ENCODE peak calls at places on chromosomes 11 and 22, in four cellular contexts. One of them, this sample, is unnamed.

GRCh38 chr22:49658902-49659280 is 168.8 kb downstream of the BRD1 start:
- DNase-seq in GM12878: no peak
- DNase-seq in K562: no peak
- DNase-seq in GM12891: no peak
- DNase-seq in this sample: no peak

GRCh38 chr11:45332486-45332934 is 46.4 kb upstream of the SYT13 start:
- DNase-seq in K562: peak; percentile 74
- DNase-seq in GM12878: no peak
- DNase-seq in GM12891: peak; percentile 34
- DNase-seq in this sample: no peak

GRCh38 chr11:96339704-96340554 is 3.1 kb downstream of the MAML2 start:
- DNase-seq in GM12891: no peak
- DNase-seq in GM12878: no peak
- DNase-seq in K562: no peak
- DNase-seq in this sample: no peak

GRCh38 chr11:126978911-126979310 is 21.7 kb downstream of the KIRREL3 start:
- DNase-seq in GM12891: no peak
- DNase-seq in GM12878: no peak
- DNase-seq in K562: no peak
- DNase-seq in this sample: no peak

GRCh38 chr11:69372589-69373250 is 78.8 kb downstream of the MYEOV start:
- DNase-seq in K562: no peak
- DNase-seq in GM12891: no peak
- DNase-seq in GM12878: no peak
- DNase-seq in this sample: no peak

GRCh38 chr11:91932151-91932821 is 292.3 kb upstream of the FAT3 start:
- DNase-seq in K562: no peak
- DNase-seq in GM12878: no peak
- DNase-seq in GM12891: no peak
- DNase-seq in this sample: no peak

GRCh38 chr11:25435197-25435596 is 896.7 kb upstream of the ANO3 start:
- DNase-seq in GM12878: no peak
- DNase-seq in K562: no peak
- DNase-seq in GM12891: no peak
- DNase-seq in this sample: no peak

GRCh38 chr11:196786-197731 is 4.2 kb downstream of the SCGB1C1 start:
- DNase-seq in K562: no peak
- DNase-seq in GM12891: no peak
- DNase-seq in GM12878: no peak
- DNase-seq in this sample: peak; percentile 0

GRCh38 chr11:68043349-68044144 is 4.7 kb downstream of the TCIRG1 start:
- DNase-seq in K562: peak; percentile 97
- DNase-seq in GM12878: no peak
- DNase-seq in GM12891: no peak
- DNase-seq in this sample: peak; percentile 88

GRCh38 chr11:117345039-117345438 is 17.4 kb downstream of the CEP164 start:
- DNase-seq in GM12891: no peak
- DNase-seq in GM12878: no peak
- DNase-seq in K562: no peak
- DNase-seq in this sample: no peak

GRCh38 chr11:17528181-17528691 is 16.0 kb downstream of the USH1C start:
- DNase-seq in K562: peak; percentile 88
- DNase-seq in GM12891: peak; percentile 80
- DNase-seq in GM12878: no peak
- DNase-seq in this sample: peak; percentile 64

GRCh38 chr22:44410396-44411056 is 87.5 kb downstream of the RTL6 start:
- DNase-seq in GM12878: no peak
- DNase-seq in GM12891: no peak
- DNase-seq in K562: no peak
- DNase-seq in this sample: no peak

GRCh38 chr22:42621505-42622002 is 6.9 kb upstream of the POLDIP3 start:
- DNase-seq in GM12891: peak; percentile 88
- DNase-seq in GM12878: no peak
- DNase-seq in K562: peak; percentile 80
- DNase-seq in this sample: peak; percentile 52

GRCh38 chr22:18024276-18024939 is at the start of gene MICAL3:
- DNase-seq in GM12891: peak; percentile 82
- DNase-seq in K562: peak; percentile 85
- DNase-seq in GM12878: no peak
- DNase-seq in this sample: peak; percentile 18

GRCh38 chr22:19817561-19818263 is 37.0 kb downstream of the GNB1L start:
- DNase-seq in K562: no peak
- DNase-seq in GM12891: peak; percentile 10
- DNase-seq in GM12878: no peak
- DNase-seq in this sample: no peak

GRCh38 chr11:70808686-70809375 is 410.5 kb downstream of the CTTN start:
- DNase-seq in GM12891: no peak
- DNase-seq in GM12878: no peak
- DNase-seq in K562: no peak
- DNase-seq in this sample: no peak

GRCh38 chr11:116930177-116930576 is 92.8 kb upstream of the APOA1 start:
- DNase-seq in K562: no peak
- DNase-seq in GM12878: no peak
- DNase-seq in GM12891: no peak
- DNase-seq in this sample: no peak

GRCh38 chr11:60265373-60266214 is 14.9 kb upstream of the MS4A4A start:
- DNase-seq in GM12878: peak; percentile 44
- DNase-seq in GM12891: no peak
- DNase-seq in K562: peak; percentile 62
- DNase-seq in this sample: peak; percentile 31

GRCh38 chr11:8091671-8092070 is 10.7 kb downstream of the TUB start:
- DNase-seq in K562: no peak
- DNase-seq in GM12878: no peak
- DNase-seq in GM12891: no peak
- DNase-seq in this sample: no peak

GRCh38 chr11:118625036-118625690 is 17.7 kb downstream of the PHLDB1 start:
- DNase-seq in GM12878: no peak
- DNase-seq in K562: no peak
- DNase-seq in GM12891: no peak
- DNase-seq in this sample: no peak

GRCh38 chr11:13889566-13890214 is 72.8 kb upstream of the SPON1 start:
- DNase-seq in K562: no peak
- DNase-seq in GM12891: no peak
- DNase-seq in GM12878: no peak
- DNase-seq in this sample: no peak

GRCh38 chr11:8289426-8290047 is 25.9 kb upstream of the LMO1 start:
- DNase-seq in GM12878: no peak
- DNase-seq in GM12891: no peak
- DNase-seq in K562: no peak
- DNase-seq in this sample: no peak

GRCh38 chr11:115497303-115497702 is 6.9 kb downstream of the CADM1 start:
- DNase-seq in GM12878: peak; percentile 38
- DNase-seq in K562: no peak
- DNase-seq in GM12891: no peak
- DNase-seq in this sample: no peak

GRCh38 chr22:38750104-38750503 is 5.7 kb downstream of the SUN2 start:
- DNase-seq in GM12878: no peak
- DNase-seq in K562: no peak
- DNase-seq in GM12891: no peak
- DNase-seq in this sample: no peak

GRCh38 chr22:44108806-44109385 is 71.8 kb upstream of the PARVG start:
- DNase-seq in GM12891: no peak
- DNase-seq in K562: no peak
- DNase-seq in GM12878: no peak
- DNase-seq in this sample: no peak

GRCh38 chr22:17095538-17095937 is 10.7 kb downstream of the IL17RA start:
- DNase-seq in GM12891: no peak
- DNase-seq in K562: no peak
- DNase-seq in GM12878: no peak
- DNase-seq in this sample: no peak

GRCh38 chr22:49738006-49738405 is 89.7 kb downstream of the BRD1 start:
- DNase-seq in K562: no peak
- DNase-seq in GM12891: no peak
- DNase-seq in GM12878: no peak
- DNase-seq in this sample: no peak

GRCh38 chr22:49540571-49541450 is 286.9 kb downstream of the BRD1 start:
- DNase-seq in GM12891: no peak
- DNase-seq in K562: no peak
- DNase-seq in GM12878: no peak
- DNase-seq in this sample: no peak

GRCh38 chr11:70082829-70083228 is 4.7 kb downstream of the ANO1 start:
- DNase-seq in GM12878: no peak
- DNase-seq in K562: peak; percentile 41
- DNase-seq in GM12891: no peak
- DNase-seq in this sample: no peak

GRCh38 chr11:112613051-112613972 is 347.9 kb upstream of the NCAM1 start:
- DNase-seq in GM12878: no peak
- DNase-seq in K562: no peak
- DNase-seq in GM12891: no peak
- DNase-seq in this sample: no peak
- TF ChIP-seq SPI1 in GM12878: no peak
- TF ChIP-seq SPI1 in K562: no peak
- TF ChIP-seq SPI1 in GM12891: no peak
- TF ChIP-seq SPI1 in this sample: no peak

DNA sequence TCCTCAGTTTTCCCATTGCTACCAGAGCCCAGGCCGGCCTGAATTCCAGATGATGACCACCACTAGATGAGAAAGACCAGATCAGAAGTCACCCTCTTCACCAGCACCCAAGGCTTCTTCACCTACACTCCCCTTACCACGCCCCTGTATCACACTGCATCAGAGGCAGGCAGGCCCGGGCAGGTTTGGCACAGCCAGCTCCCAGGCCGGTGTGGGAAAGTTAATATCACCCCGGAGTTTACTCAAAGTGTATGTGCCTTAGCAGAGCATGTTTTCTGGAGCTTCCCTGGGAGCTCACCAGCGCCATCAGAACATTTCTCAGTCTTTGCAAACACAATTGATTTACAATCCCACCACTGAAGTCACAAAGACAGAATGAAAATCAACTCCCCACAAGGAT is 47.5 kb upstream of the POU2AF1 start:
- DNase-seq in GM12878: no peak
- DNase-seq in GM12891: no peak
- DNase-seq in K562: no peak
- DNase-seq in this sample: no peak
- TF ChIP-seq SPI1 in GM12878: no peak
- TF ChIP-seq SPI1 in GM12891: no peak
- TF ChIP-seq SPI1 in K562: no peak
- TF ChIP-seq SPI1 in this sample: no peak

GRCh38 chr11:123674297-123674696 is 19.9 kb upstream of the SCN3B start:
- DNase-seq in GM12878: no peak
- DNase-seq in K562: no peak
- DNase-seq in GM12891: no peak
- DNase-seq in this sample: no peak
- TF ChIP-seq SPI1 in GM12878: no peak
- TF ChIP-seq SPI1 in K562: peak; percentile 28
- TF ChIP-seq SPI1 in GM12891: no peak
- TF ChIP-seq SPI1 in this sample: no peak

GRCh38 chr11:79174045-79175008 is 266.5 kb downstream of the TENM4 start:
- DNase-seq in GM12891: no peak
- DNase-seq in GM12878: no peak
- DNase-seq in K562: no peak
- DNase-seq in this sample: no peak

GRCh38 chr11:79168530-79169110 is 272.2 kb downstream of the TENM4 start:
- DNase-seq in GM12891: no peak
- DNase-seq in K562: no peak
- DNase-seq in GM12878: no peak
- DNase-seq in this sample: no peak

GRCh38 chr11:79179087-79179486 is 261.7 kb downstream of the TENM4 start:
- DNase-seq in GM12891: no peak
- DNase-seq in K562: no peak
- DNase-seq in GM12878: no peak
- DNase-seq in this sample: no peak

GRCh38 chr11:79170289-79170688 is 270.5 kb downstream of the TENM4 start:
- DNase-seq in GM12878: no peak
- DNase-seq in K562: no peak
- DNase-seq in GM12891: no peak
- DNase-seq in this sample: no peak

GRCh38 chr11:79173615-79174014 is 267.2 kb downstream of the TENM4 start:
- DNase-seq in GM12891: no peak
- DNase-seq in K562: no peak
- DNase-seq in GM12878: no peak
- DNase-seq in this sample: no peak
- TF ChIP-seq SPI1 in GM12891: no peak
- TF ChIP-seq SPI1 in K562: no peak
- TF ChIP-seq SPI1 in GM12878: no peak
- TF ChIP-seq SPI1 in this sample: no peak

DNA sequence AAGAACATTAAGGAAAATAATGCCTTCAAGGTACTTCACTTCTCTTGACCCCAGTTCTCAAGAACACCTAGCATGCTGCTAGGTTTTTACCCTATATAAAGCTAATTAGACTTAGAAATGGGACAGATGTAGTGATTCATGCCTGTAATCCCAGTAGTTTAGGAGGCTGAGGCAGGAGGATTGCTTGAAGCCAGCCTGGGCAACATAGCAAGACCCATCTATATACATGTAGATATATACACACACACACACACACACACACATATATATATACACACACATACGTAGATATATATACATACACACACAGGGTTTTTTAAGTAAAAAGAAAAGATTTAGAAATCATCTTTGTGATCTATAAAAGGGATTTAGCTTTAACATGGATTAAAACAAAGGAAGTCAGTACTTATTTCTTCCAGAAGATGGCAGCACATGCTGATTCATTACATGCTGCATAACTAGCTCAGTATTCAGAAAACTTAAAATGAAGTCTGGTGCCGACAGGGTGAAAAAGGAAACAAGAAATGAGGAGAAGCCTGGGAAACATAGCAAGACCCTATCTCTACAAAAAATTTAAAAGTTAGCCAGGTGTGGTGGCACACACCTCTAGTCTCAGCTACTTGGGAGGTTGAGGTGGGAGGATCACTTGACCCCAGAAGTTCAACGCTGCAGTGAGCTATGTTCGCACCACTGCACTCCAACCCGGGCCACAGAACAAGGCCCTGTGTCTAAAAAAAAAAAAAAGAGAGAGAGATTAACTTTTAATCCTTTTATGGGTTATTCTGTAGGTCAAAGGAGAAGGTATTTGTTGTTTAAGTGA is 28.5 kb upstream of the RBX1 start:
- DNase-seq in K562: peak; percentile 17
- DNase-seq in GM12878: peak; percentile 47
- DNase-seq in GM12891: peak; percentile 14
- DNase-seq in this sample: peak; percentile 23
- TF ChIP-seq SPI1 in K562: no peak
- TF ChIP-seq SPI1 in GM12878: no peak
- TF ChIP-seq SPI1 in GM12891: no peak
- TF ChIP-seq SPI1 in this sample: no peak

GRCh38 chr11:73271936-73272679 is at the start of gene P2RY6:
- DNase-seq in GM12878: no peak
- DNase-seq in GM12891: no peak
- DNase-seq in K562: no peak
- DNase-seq in this sample: peak; percentile 96
- TF ChIP-seq SPI1 in GM12878: peak; percentile 32
- TF ChIP-seq SPI1 in GM12891: peak; percentile 27
- TF ChIP-seq SPI1 in K562: no peak
- TF ChIP-seq SPI1 in this sample: peak; percentile 84

DNA sequence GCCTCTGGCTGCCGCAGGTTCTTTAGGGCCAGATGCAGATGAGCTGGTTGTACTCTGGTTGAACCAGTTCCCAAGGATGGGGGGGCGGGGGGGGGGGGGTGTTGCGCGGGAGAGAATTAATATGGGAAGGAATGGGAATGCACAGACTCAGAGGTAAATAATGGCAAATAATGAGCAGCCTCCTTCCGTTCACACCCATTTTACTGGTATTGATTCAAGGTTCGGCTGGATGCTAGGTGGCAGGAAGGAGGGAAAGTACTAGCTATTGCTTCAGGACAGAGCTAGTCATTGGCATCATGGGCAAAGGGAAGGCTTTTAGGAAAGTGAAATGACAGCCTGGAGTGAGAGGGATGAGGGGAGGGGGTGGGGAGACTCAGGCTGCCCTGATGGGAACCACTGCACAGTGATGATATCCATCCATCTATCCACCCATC is at the start of gene VSTM5:
- DNase-seq in GM12891: no peak
- DNase-seq in K562: no peak
- DNase-seq in GM12878: no peak
- DNase-seq in this sample: no peak
- TF ChIP-seq SPI1 in GM12891: no peak
- TF ChIP-seq SPI1 in K562: no peak
- TF ChIP-seq SPI1 in GM12878: no peak
- TF ChIP-seq SPI1 in this sample: no peak